ENCODE peak calls at places on chromosomes 7 and 10, in eight cellular contexts. D, P, Q, H, M, E, Z and I are unnamed samples.

GRCh38 chr10:132687181-132687892 is 98.6 kb downstream of the NKX6-2 start:
- DNase-seq in P (peak), D (no peak), M (no peak), E (peak), Q (no peak), Z (no peak), H (no peak), I (peak)

GRCh38 chr10:4848341-4849041 is 22.5 kb downstream of the AKR1E2 start:
- DNase-seq in Q (no peak), P (no peak), D (no peak), M (no peak), H (no peak), E (no peak), Z (no peak), I (no peak)

GRCh38 chr10:23194966-23195845 is 3.1 kb downstream of the PTF1A start:
- DNase-seq in Q (no peak), M (no peak), E (no peak), H (no peak), D (no peak), P (no peak), Z (no peak), I (no peak)

GRCh38 chr10:72175166-72175565 is 40.6 kb upstream of the ANAPC16 start:
- DNase-seq in P (no peak), Z (peak), D (no peak), M (no peak), H (peak), Q (peak), E (no peak), I (no peak)

GRCh38 chr7:44634839-44635591 is 28.6 kb downstream of the OGDH start:
- DNase-seq in P (no peak), Q (no peak), E (no peak), Z (no peak), M (peak), D (peak), H (no peak), I (peak)

GRCh38 chr10:110357252-110357780 is 52.6 kb upstream of the SMNDC1 start:
- DNase-seq in E (no peak), Z (peak), H (peak), Q (peak), D (no peak), M (peak), P (no peak), I (no peak)

GRCh38 chr7:44530990-44531389 is 10.1 kb downstream of the NPC1L1 start:
- DNase-seq in M (no peak), E (no peak), D (peak), Q (no peak), P (no peak), Z (no peak), H (no peak), I (no peak)

GRCh38 chr7:48526375-48526732 is 355.1 kb downstream of the ABCA13 start:
- DNase-seq in P (no peak), Z (no peak), M (no peak), E (no peak), Q (no peak), D (no peak), H (no peak), I (no peak)

GRCh38 chr10:133350950-133351329 is 3.8 kb downstream of the PRAP1 start:
- DNase-seq in M (no peak), H (no peak), D (no peak), E (no peak), Z (no peak), Q (no peak), P (no peak), I (no peak)

GRCh38 chr10:42836771-42837468 is 54.3 kb downstream of the BMS1 start:
- DNase-seq in D (no peak), H (peak), M (peak), Z (peak), P (no peak), Q (peak), E (no peak), I (no peak)

GRCh38 chr7:100467638-100468373 is 3.7 kb upstream of the SPACDR start:
- DNase-seq in M (no peak), E (no peak), P (no peak), Q (no peak), D (no peak), Z (no peak), H (no peak), I (peak)

GRCh38 chr7:5824297-5824610 is 42.8 kb upstream of the RNF216 start:
- DNase-seq in D (no peak), Q (no peak), M (no peak), E (no peak), Z (no peak), H (no peak), P (no peak), I (no peak)

GRCh38 chr10:68155615-68156205 is 46.4 kb downstream of the MYPN start:
- DNase-seq in D (no peak), P (no peak), E (no peak), Z (peak), H (peak), Q (no peak), M (no peak), I (no peak)

GRCh38 chr10:88582806-88583583 is at the start of gene RNLS:
- DNase-seq in M (peak), E (peak), H (peak), P (peak), D (peak), Q (peak), Z (peak), I (peak)

GRCh38 chr10:7315906-7316305 is 94.9 kb downstream of the SFMBT2 start:
- DNase-seq in H (no peak), Q (no peak), M (no peak), Z (no peak), P (no peak), E (no peak), D (no peak), I (no peak)

GRCh38 chr10:4867520-4868356 is 41.7 kb downstream of the AKR1E2 start:
- DNase-seq in P (no peak), D (no peak), Q (peak), H (peak), E (no peak), Z (peak), M (no peak), I (no peak)

GRCh38 chr7:28999421-28999820 is 41.3 kb upstream of the TRIL start:
- DNase-seq in D (no peak), P (no peak), M (no peak), Z (no peak), H (no peak), Q (no peak), E (no peak), I (no peak)

GRCh38 chr7:41224063-41224763 is 478.7 kb downstream of the INHBA start:
- DNase-seq in D (no peak), Z (peak), P (no peak), H (peak), Q (peak), E (no peak), M (no peak), I (no peak)

GRCh38 chr7:51222916-51223315 is 93.7 kb downstream of the COBL start:
- DNase-seq in Z (no peak), D (no peak), M (no peak), Q (no peak), H (no peak), E (no peak), P (no peak), I (peak)

GRCh38 chr7:27096756-27097514 is 1.1 kb upstream of the HOXA1 start:
- DNase-seq in H (peak), Z (peak), E (no peak), D (no peak), Q (no peak), P (peak), M (peak), I (no peak)

GRCh38 chr7:9939171-9939570 is 1034.5 kb upstream of the PHF14 start:
- DNase-seq in Q (no peak), D (no peak), P (no peak), Z (peak), H (no peak), M (no peak), E (no peak), I (no peak)
- H3K4me3 ChIP-seq in Q (no peak), D (no peak), P (no peak), Z (no peak), H (no peak), M (no peak), E (no peak), I (no peak)

GRCh38 chr7:114422478-114423217 is 8.0 kb downstream of the FOXP2 start:
- DNase-seq in Z (no peak), Q (no peak), D (no peak), E (no peak), M (peak), P (no peak), H (no peak), I (no peak)
- TF ChIP-seq CTCF in Z (peak), Q (peak), D (no peak), E (no peak), M (peak), P (peak), H (peak), I (no peak)

DNA sequence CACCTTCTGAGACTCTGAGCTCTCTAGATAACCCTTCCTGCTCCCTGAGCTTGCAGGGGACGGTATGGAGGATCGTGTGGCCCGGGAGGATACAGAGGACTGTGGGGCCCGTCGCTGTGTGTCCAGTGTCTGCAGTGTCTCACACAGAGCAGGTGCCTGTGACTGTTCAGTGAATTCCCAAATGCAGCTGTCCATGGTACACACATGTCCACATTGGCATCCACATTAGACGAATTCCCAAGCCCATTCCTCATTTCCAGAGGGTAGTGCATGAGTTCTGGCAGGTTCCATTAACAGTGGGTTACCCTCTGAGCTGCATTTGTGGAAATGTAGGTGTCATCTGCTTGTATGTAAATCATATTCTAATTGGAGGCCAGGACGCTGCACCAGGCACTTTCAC is 39.5 kb downstream of the WDFY4 start:
- DNase-seq in D (no peak), E (no peak), Q (no peak), H (no peak), P (no peak), M (no peak), Z (no peak), I (no peak)
- H3K27ac ChIP-seq in D (no peak), E (no peak), Q (no peak), H (no peak), P (no peak), M (no peak), Z (no peak), I (no peak)

GRCh38 chr7:67841896-67842295 is 845.3 kb downstream of the TYW1 start:
- DNase-seq in Q (no peak), Z (no peak), D (no peak), H (no peak), P (no peak), E (no peak), M (no peak), I (no peak)
- H3K4me3 ChIP-seq in Q (no peak), Z (no peak), D (no peak), H (no peak), P (no peak), E (no peak), M (no peak), I (no peak)

GRCh38 chr7:13282377-13282980 is 595.0 kb downstream of the ARL4A start:
- DNase-seq in H (peak), M (no peak), P (no peak), D (no peak), Q (peak), E (no peak), Z (peak), I (no peak)
- TF ChIP-seq CTCF in H (peak), M (peak), P (peak), D (no peak), Q (peak), E (no peak), Z (peak), I (no peak)

GRCh38 chr10:29810816-29811215 is 176.0 kb upstream of the SVIL start:
- DNase-seq in M (no peak), E (no peak), P (no peak), Q (no peak), D (no peak), Z (peak), H (no peak), I (peak)
- H3K27ac ChIP-seq in M (peak), E (peak), P (peak), Q (no peak), D (peak), Z (peak), H (peak), I (peak)

GRCh38 chr10:94687625-94688248 is 4.2 kb downstream of the CYP2C18 start:
- DNase-seq in Q (no peak), E (no peak), D (no peak), P (no peak), H (no peak), Z (no peak), M (no peak), I (no peak)
- H3K4me3 ChIP-seq in Q (no peak), E (no peak), D (no peak), P (no peak), H (no peak), Z (no peak), M (no peak), I (no peak)

GRCh38 chr7:123637203-123637602 is 18.5 kb upstream of the LMOD2 start:
- DNase-seq in D (no peak), Q (no peak), M (no peak), E (no peak), H (no peak), Z (no peak), P (no peak), I (no peak)
- TF ChIP-seq CTCF in D (no peak), Q (peak), M (no peak), E (no peak), H (no peak), Z (no peak), P (peak), I (no peak)